ENCODE peak calls at places on chromosomes 16 and 17, in ten cellular contexts. One of them, this sample, is unnamed.

GRCh38 chr17:80472996-80473395 is 3.4 kb downstream of the NPTX1 start:
- DNase-seq in LHCN-M2: no peak
- DNase-seq in activated CD4-positive, alpha-beta T cell treated with anti-CD3 and anti-CD28 coated beads, Interleukin-2, amount 10 ng/mL, durations not matched to agents 7 days and 5 days: no peak
- DNase-seq in head of caudate nucleus: no peak
- DNase-seq in AG09319: no peak
- DNase-seq in GDM1: no peak
- DNase-seq in HS-27A: no peak
- DNase-seq in stimulated activated CD8-positive, alpha-beta memory T cell treated with anti-CD3 and anti-CD28 coated beads, Interleukin-15, amount 100 ng/mL, for 48 hours: no peak
- DNase-seq in substantia nigra: no peak
- DNase-seq in NCI-H774: no peak
- DNase-seq in this sample: no peak

GRCh38 chr16:48556913-48557351 is 53.0 kb downstream of the N4BP1 start:
- DNase-seq in NCI-H774: no peak
- DNase-seq in activated CD4-positive, alpha-beta T cell treated with anti-CD3 and anti-CD28 coated beads, Interleukin-2, amount 10 ng/mL, durations not matched to agents 7 days and 5 days: no peak
- DNase-seq in AG09319: no peak
- DNase-seq in head of caudate nucleus: no peak
- DNase-seq in stimulated activated CD8-positive, alpha-beta memory T cell treated with anti-CD3 and anti-CD28 coated beads, Interleukin-15, amount 100 ng/mL, for 48 hours: no peak
- DNase-seq in HS-27A: no peak
- DNase-seq in LHCN-M2: peak
- DNase-seq in substantia nigra: no peak
- DNase-seq in GDM1: no peak
- DNase-seq in this sample: no peak

GRCh38 chr16:81564368-81565060 is 119.9 kb downstream of the CMIP start:
- DNase-seq in activated CD4-positive, alpha-beta T cell treated with anti-CD3 and anti-CD28 coated beads, Interleukin-2, amount 10 ng/mL, durations not matched to agents 7 days and 5 days: no peak
- DNase-seq in stimulated activated CD8-positive, alpha-beta memory T cell treated with anti-CD3 and anti-CD28 coated beads, Interleukin-15, amount 100 ng/mL, for 48 hours: no peak
- DNase-seq in GDM1: no peak
- DNase-seq in head of caudate nucleus: no peak
- DNase-seq in AG09319: no peak
- DNase-seq in NCI-H774: no peak
- DNase-seq in HS-27A: no peak
- DNase-seq in substantia nigra: no peak
- DNase-seq in LHCN-M2: no peak
- DNase-seq in this sample: no peak

GRCh38 chr17:37476431-37477130 is 13.1 kb upstream of the DUSP14 start:
- DNase-seq in AG09319: no peak
- DNase-seq in NCI-H774: no peak
- DNase-seq in LHCN-M2: peak
- DNase-seq in substantia nigra: no peak
- DNase-seq in GDM1: no peak
- DNase-seq in stimulated activated CD8-positive, alpha-beta memory T cell treated with anti-CD3 and anti-CD28 coated beads, Interleukin-15, amount 100 ng/mL, for 48 hours: no peak
- DNase-seq in HS-27A: no peak
- DNase-seq in head of caudate nucleus: no peak
- DNase-seq in activated CD4-positive, alpha-beta T cell treated with anti-CD3 and anti-CD28 coated beads, Interleukin-2, amount 10 ng/mL, durations not matched to agents 7 days and 5 days: no peak
- DNase-seq in this sample: no peak

GRCh38 chr16:66030036-66030435 is 336.5 kb upstream of the CDH5 start:
- DNase-seq in activated CD4-positive, alpha-beta T cell treated with anti-CD3 and anti-CD28 coated beads, Interleukin-2, amount 10 ng/mL, durations not matched to agents 7 days and 5 days: no peak
- DNase-seq in GDM1: no peak
- DNase-seq in AG09319: no peak
- DNase-seq in substantia nigra: no peak
- DNase-seq in LHCN-M2: no peak
- DNase-seq in stimulated activated CD8-positive, alpha-beta memory T cell treated with anti-CD3 and anti-CD28 coated beads, Interleukin-15, amount 100 ng/mL, for 48 hours: no peak
- DNase-seq in HS-27A: no peak
- DNase-seq in NCI-H774: no peak
- DNase-seq in head of caudate nucleus: no peak
- DNase-seq in this sample: no peak

GRCh38 chr17:66444001-66444400 is 141.6 kb downstream of the PRKCA start:
- DNase-seq in substantia nigra: no peak
- DNase-seq in head of caudate nucleus: no peak
- DNase-seq in LHCN-M2: no peak
- DNase-seq in HS-27A: no peak
- DNase-seq in NCI-H774: no peak
- DNase-seq in GDM1: no peak
- DNase-seq in activated CD4-positive, alpha-beta T cell treated with anti-CD3 and anti-CD28 coated beads, Interleukin-2, amount 10 ng/mL, durations not matched to agents 7 days and 5 days: no peak
- DNase-seq in stimulated activated CD8-positive, alpha-beta memory T cell treated with anti-CD3 and anti-CD28 coated beads, Interleukin-15, amount 100 ng/mL, for 48 hours: no peak
- DNase-seq in AG09319: no peak
- DNase-seq in this sample: no peak

GRCh38 chr17:57781386-57782050 is 36.4 kb upstream of the CCDC182 start:
- DNase-seq in AG09319: no peak
- DNase-seq in stimulated activated CD8-positive, alpha-beta memory T cell treated with anti-CD3 and anti-CD28 coated beads, Interleukin-15, amount 100 ng/mL, for 48 hours: no peak
- DNase-seq in substantia nigra: no peak
- DNase-seq in HS-27A: no peak
- DNase-seq in head of caudate nucleus: no peak
- DNase-seq in NCI-H774: no peak
- DNase-seq in GDM1: no peak
- DNase-seq in activated CD4-positive, alpha-beta T cell treated with anti-CD3 and anti-CD28 coated beads, Interleukin-2, amount 10 ng/mL, durations not matched to agents 7 days and 5 days: no peak
- DNase-seq in LHCN-M2: no peak
- DNase-seq in this sample: no peak

GRCh38 chr17:30995347-30995746 is 24.5 kb downstream of the RNF135 start:
- DNase-seq in LHCN-M2: no peak
- DNase-seq in AG09319: no peak
- DNase-seq in HS-27A: no peak
- DNase-seq in NCI-H774: no peak
- DNase-seq in substantia nigra: no peak
- DNase-seq in head of caudate nucleus: no peak
- DNase-seq in activated CD4-positive, alpha-beta T cell treated with anti-CD3 and anti-CD28 coated beads, Interleukin-2, amount 10 ng/mL, durations not matched to agents 7 days and 5 days: no peak
- DNase-seq in stimulated activated CD8-positive, alpha-beta memory T cell treated with anti-CD3 and anti-CD28 coated beads, Interleukin-15, amount 100 ng/mL, for 48 hours: no peak
- DNase-seq in GDM1: no peak
- DNase-seq in this sample: no peak

GRCh38 chr17:33019161-33019560 is 27.5 kb downstream of the SPACA3 start:
- DNase-seq in LHCN-M2: no peak
- DNase-seq in activated CD4-positive, alpha-beta T cell treated with anti-CD3 and anti-CD28 coated beads, Interleukin-2, amount 10 ng/mL, durations not matched to agents 7 days and 5 days: no peak
- DNase-seq in AG09319: no peak
- DNase-seq in stimulated activated CD8-positive, alpha-beta memory T cell treated with anti-CD3 and anti-CD28 coated beads, Interleukin-15, amount 100 ng/mL, for 48 hours: no peak
- DNase-seq in NCI-H774: no peak
- DNase-seq in HS-27A: no peak
- DNase-seq in head of caudate nucleus: no peak
- DNase-seq in GDM1: no peak
- DNase-seq in substantia nigra: no peak
- DNase-seq in this sample: no peak

GRCh38 chr16:879461-879861 is 78.9 kb upstream of the GNG13 start:
- DNase-seq in activated CD4-positive, alpha-beta T cell treated with anti-CD3 and anti-CD28 coated beads, Interleukin-2, amount 10 ng/mL, durations not matched to agents 7 days and 5 days: no peak
- DNase-seq in substantia nigra: no peak
- DNase-seq in stimulated activated CD8-positive, alpha-beta memory T cell treated with anti-CD3 and anti-CD28 coated beads, Interleukin-15, amount 100 ng/mL, for 48 hours: no peak
- DNase-seq in NCI-H774: no peak
- DNase-seq in HS-27A: no peak
- DNase-seq in AG09319: no peak
- DNase-seq in head of caudate nucleus: no peak
- DNase-seq in LHCN-M2: no peak
- DNase-seq in GDM1: no peak
- DNase-seq in this sample: no peak

GRCh38 chr17:76599699-76600460 is 14.2 kb upstream of the ST6GALNAC2 start:
- DNase-seq in NCI-H774: no peak
- DNase-seq in AG09319: no peak
- DNase-seq in substantia nigra: no peak
- DNase-seq in GDM1: peak
- DNase-seq in stimulated activated CD8-positive, alpha-beta memory T cell treated with anti-CD3 and anti-CD28 coated beads, Interleukin-15, amount 100 ng/mL, for 48 hours: no peak
- DNase-seq in HS-27A: no peak
- DNase-seq in activated CD4-positive, alpha-beta T cell treated with anti-CD3 and anti-CD28 coated beads, Interleukin-2, amount 10 ng/mL, durations not matched to agents 7 days and 5 days: no peak
- DNase-seq in LHCN-M2: no peak
- DNase-seq in head of caudate nucleus: no peak
- DNase-seq in this sample: no peak

GRCh38 chr16:69494993-69495392 is 70.6 kb downstream of the CYB5B start:
- DNase-seq in head of caudate nucleus: no peak
- DNase-seq in substantia nigra: no peak
- DNase-seq in AG09319: no peak
- DNase-seq in stimulated activated CD8-positive, alpha-beta memory T cell treated with anti-CD3 and anti-CD28 coated beads, Interleukin-15, amount 100 ng/mL, for 48 hours: peak
- DNase-seq in HS-27A: no peak
- DNase-seq in GDM1: no peak
- DNase-seq in LHCN-M2: peak
- DNase-seq in NCI-H774: no peak
- DNase-seq in activated CD4-positive, alpha-beta T cell treated with anti-CD3 and anti-CD28 coated beads, Interleukin-2, amount 10 ng/mL, durations not matched to agents 7 days and 5 days: peak
- DNase-seq in this sample: no peak

GRCh38 chr17:57143919-57144318 is 58.9 kb downstream of the AKAP1 start:
- DNase-seq in activated CD4-positive, alpha-beta T cell treated with anti-CD3 and anti-CD28 coated beads, Interleukin-2, amount 10 ng/mL, durations not matched to agents 7 days and 5 days: no peak
- DNase-seq in GDM1: no peak
- DNase-seq in AG09319: no peak
- DNase-seq in stimulated activated CD8-positive, alpha-beta memory T cell treated with anti-CD3 and anti-CD28 coated beads, Interleukin-15, amount 100 ng/mL, for 48 hours: no peak
- DNase-seq in LHCN-M2: no peak
- DNase-seq in HS-27A: no peak
- DNase-seq in substantia nigra: no peak
- DNase-seq in head of caudate nucleus: no peak
- DNase-seq in NCI-H774: no peak
- DNase-seq in this sample: no peak

GRCh38 chr17:80097307-80097630 is 4.1 kb upstream of the GAA start:
- DNase-seq in substantia nigra: no peak
- DNase-seq in HS-27A: no peak
- DNase-seq in GDM1: no peak
- DNase-seq in head of caudate nucleus: no peak
- DNase-seq in NCI-H774: no peak
- DNase-seq in AG09319: no peak
- DNase-seq in LHCN-M2: peak
- DNase-seq in activated CD4-positive, alpha-beta T cell treated with anti-CD3 and anti-CD28 coated beads, Interleukin-2, amount 10 ng/mL, durations not matched to agents 7 days and 5 days: no peak
- DNase-seq in stimulated activated CD8-positive, alpha-beta memory T cell treated with anti-CD3 and anti-CD28 coated beads, Interleukin-15, amount 100 ng/mL, for 48 hours: no peak
- DNase-seq in this sample: no peak

GRCh38 chr16:16042076-16042475 is 92.7 kb downstream of the ABCC1 start:
- DNase-seq in activated CD4-positive, alpha-beta T cell treated with anti-CD3 and anti-CD28 coated beads, Interleukin-2, amount 10 ng/mL, durations not matched to agents 7 days and 5 days: no peak
- DNase-seq in GDM1: no peak
- DNase-seq in stimulated activated CD8-positive, alpha-beta memory T cell treated with anti-CD3 and anti-CD28 coated beads, Interleukin-15, amount 100 ng/mL, for 48 hours: no peak
- DNase-seq in LHCN-M2: peak
- DNase-seq in head of caudate nucleus: no peak
- DNase-seq in HS-27A: peak
- DNase-seq in AG09319: peak
- DNase-seq in substantia nigra: no peak
- DNase-seq in NCI-H774: no peak
- DNase-seq in this sample: no peak

GRCh38 chr17:60168654-60169053 is 18.9 kb downstream of the CA4 start:
- DNase-seq in head of caudate nucleus: no peak
- DNase-seq in stimulated activated CD8-positive, alpha-beta memory T cell treated with anti-CD3 and anti-CD28 coated beads, Interleukin-15, amount 100 ng/mL, for 48 hours: no peak
- DNase-seq in AG09319: no peak
- DNase-seq in LHCN-M2: no peak
- DNase-seq in HS-27A: no peak
- DNase-seq in activated CD4-positive, alpha-beta T cell treated with anti-CD3 and anti-CD28 coated beads, Interleukin-2, amount 10 ng/mL, durations not matched to agents 7 days and 5 days: no peak
- DNase-seq in substantia nigra: no peak
- DNase-seq in GDM1: no peak
- DNase-seq in NCI-H774: no peak
- DNase-seq in this sample: no peak

GRCh38 chr17:75252039-75252816 is 9.2 kb downstream of the GGA3 start:
- DNase-seq in activated CD4-positive, alpha-beta T cell treated with anti-CD3 and anti-CD28 coated beads, Interleukin-2, amount 10 ng/mL, durations not matched to agents 7 days and 5 days: no peak
- DNase-seq in HS-27A: no peak
- DNase-seq in stimulated activated CD8-positive, alpha-beta memory T cell treated with anti-CD3 and anti-CD28 coated beads, Interleukin-15, amount 100 ng/mL, for 48 hours: no peak
- DNase-seq in AG09319: no peak
- DNase-seq in NCI-H774: no peak
- DNase-seq in GDM1: no peak
- DNase-seq in head of caudate nucleus: no peak
- DNase-seq in LHCN-M2: no peak
- DNase-seq in substantia nigra: no peak
- DNase-seq in this sample: no peak

GRCh38 chr17:67132366-67132765 is 88.0 kb downstream of the CACNG1 start:
- DNase-seq in activated CD4-positive, alpha-beta T cell treated with anti-CD3 and anti-CD28 coated beads, Interleukin-2, amount 10 ng/mL, durations not matched to agents 7 days and 5 days: no peak
- DNase-seq in HS-27A: no peak
- DNase-seq in LHCN-M2: peak
- DNase-seq in head of caudate nucleus: no peak
- DNase-seq in AG09319: no peak
- DNase-seq in NCI-H774: peak
- DNase-seq in stimulated activated CD8-positive, alpha-beta memory T cell treated with anti-CD3 and anti-CD28 coated beads, Interleukin-15, amount 100 ng/mL, for 48 hours: no peak
- DNase-seq in GDM1: no peak
- DNase-seq in substantia nigra: no peak
- DNase-seq in this sample: no peak

GRCh38 chr17:78110363-78111011 is 18.1 kb downstream of the TMC6 start:
- DNase-seq in GDM1: no peak
- DNase-seq in HS-27A: no peak
- DNase-seq in stimulated activated CD8-positive, alpha-beta memory T cell treated with anti-CD3 and anti-CD28 coated beads, Interleukin-15, amount 100 ng/mL, for 48 hours: no peak
- DNase-seq in NCI-H774: no peak
- DNase-seq in substantia nigra: no peak
- DNase-seq in activated CD4-positive, alpha-beta T cell treated with anti-CD3 and anti-CD28 coated beads, Interleukin-2, amount 10 ng/mL, durations not matched to agents 7 days and 5 days: no peak
- DNase-seq in AG09319: no peak
- DNase-seq in LHCN-M2: no peak
- DNase-seq in head of caudate nucleus: no peak
- DNase-seq in this sample: no peak

GRCh38 chr17:63843387-63844292 is 1.2 kb upstream of the SMARCD2 start:
- DNase-seq in LHCN-M2: peak
- DNase-seq in head of caudate nucleus: peak
- DNase-seq in activated CD4-positive, alpha-beta T cell treated with anti-CD3 and anti-CD28 coated beads, Interleukin-2, amount 10 ng/mL, durations not matched to agents 7 days and 5 days: peak
- DNase-seq in HS-27A: no peak
- DNase-seq in substantia nigra: no peak
- DNase-seq in AG09319: no peak
- DNase-seq in NCI-H774: no peak
- DNase-seq in stimulated activated CD8-positive, alpha-beta memory T cell treated with anti-CD3 and anti-CD28 coated beads, Interleukin-15, amount 100 ng/mL, for 48 hours: no peak
- DNase-seq in GDM1: peak
- DNase-seq in this sample: no peak

GRCh38 chr17:74164446-74165045 is 38.9 kb upstream of the RPL38 start:
- DNase-seq in HS-27A: no peak
- DNase-seq in substantia nigra: no peak
- DNase-seq in stimulated activated CD8-positive, alpha-beta memory T cell treated with anti-CD3 and anti-CD28 coated beads, Interleukin-15, amount 100 ng/mL, for 48 hours: no peak
- DNase-seq in head of caudate nucleus: no peak
- DNase-seq in activated CD4-positive, alpha-beta T cell treated with anti-CD3 and anti-CD28 coated beads, Interleukin-2, amount 10 ng/mL, durations not matched to agents 7 days and 5 days: no peak
- DNase-seq in LHCN-M2: no peak
- DNase-seq in NCI-H774: no peak
- DNase-seq in AG09319: no peak
- DNase-seq in GDM1: no peak
- DNase-seq in this sample: no peak

GRCh38 chr16:17499223-17499902 is 28.6 kb upstream of the XYLT1 start:
- DNase-seq in NCI-H774: no peak
- DNase-seq in stimulated activated CD8-positive, alpha-beta memory T cell treated with anti-CD3 and anti-CD28 coated beads, Interleukin-15, amount 100 ng/mL, for 48 hours: no peak
- DNase-seq in head of caudate nucleus: no peak
- DNase-seq in HS-27A: no peak
- DNase-seq in substantia nigra: no peak
- DNase-seq in AG09319: no peak
- DNase-seq in GDM1: no peak
- DNase-seq in activated CD4-positive, alpha-beta T cell treated with anti-CD3 and anti-CD28 coated beads, Interleukin-2, amount 10 ng/mL, durations not matched to agents 7 days and 5 days: no peak
- DNase-seq in LHCN-M2: no peak
- DNase-seq in this sample: no peak

GRCh38 chr17:20280832-20281231 is 186.5 kb downstream of the LGALS9B start:
- DNase-seq in HS-27A: no peak
- DNase-seq in AG09319: no peak
- DNase-seq in head of caudate nucleus: no peak
- DNase-seq in activated CD4-positive, alpha-beta T cell treated with anti-CD3 and anti-CD28 coated beads, Interleukin-2, amount 10 ng/mL, durations not matched to agents 7 days and 5 days: no peak
- DNase-seq in GDM1: no peak
- DNase-seq in NCI-H774: no peak
- DNase-seq in stimulated activated CD8-positive, alpha-beta memory T cell treated with anti-CD3 and anti-CD28 coated beads, Interleukin-15, amount 100 ng/mL, for 48 hours: peak
- DNase-seq in LHCN-M2: no peak
- DNase-seq in substantia nigra: no peak
- DNase-seq in this sample: no peak

GRCh38 chr16:28843766-28844165 is 2.4 kb downstream of the TUFM start:
- DNase-seq in stimulated activated CD8-positive, alpha-beta memory T cell treated with anti-CD3 and anti-CD28 coated beads, Interleukin-15, amount 100 ng/mL, for 48 hours: no peak
- DNase-seq in GDM1: no peak
- DNase-seq in substantia nigra: no peak
- DNase-seq in NCI-H774: no peak
- DNase-seq in HS-27A: no peak
- DNase-seq in AG09319: no peak
- DNase-seq in LHCN-M2: no peak
- DNase-seq in head of caudate nucleus: no peak
- DNase-seq in activated CD4-positive, alpha-beta T cell treated with anti-CD3 and anti-CD28 coated beads, Interleukin-2, amount 10 ng/mL, durations not matched to agents 7 days and 5 days: no peak
- DNase-seq in this sample: no peak

GRCh38 chr17:78797213-78797612 is 15.1 kb upstream of the CYTH1 start:
- DNase-seq in head of caudate nucleus: no peak
- DNase-seq in stimulated activated CD8-positive, alpha-beta memory T cell treated with anti-CD3 and anti-CD28 coated beads, Interleukin-15, amount 100 ng/mL, for 48 hours: no peak
- DNase-seq in NCI-H774: no peak
- DNase-seq in substantia nigra: no peak
- DNase-seq in activated CD4-positive, alpha-beta T cell treated with anti-CD3 and anti-CD28 coated beads, Interleukin-2, amount 10 ng/mL, durations not matched to agents 7 days and 5 days: no peak
- DNase-seq in GDM1: no peak
- DNase-seq in LHCN-M2: no peak
- DNase-seq in HS-27A: no peak
- DNase-seq in AG09319: no peak
- DNase-seq in this sample: no peak

GRCh38 chr17:15233971-15234370 is 31.2 kb downstream of the PMP22 start:
- DNase-seq in stimulated activated CD8-positive, alpha-beta memory T cell treated with anti-CD3 and anti-CD28 coated beads, Interleukin-15, amount 100 ng/mL, for 48 hours: no peak
- DNase-seq in LHCN-M2: no peak
- DNase-seq in GDM1: no peak
- DNase-seq in NCI-H774: no peak
- DNase-seq in substantia nigra: no peak
- DNase-seq in head of caudate nucleus: no peak
- DNase-seq in HS-27A: no peak
- DNase-seq in activated CD4-positive, alpha-beta T cell treated with anti-CD3 and anti-CD28 coated beads, Interleukin-2, amount 10 ng/mL, durations not matched to agents 7 days and 5 days: no peak
- DNase-seq in AG09319: no peak
- DNase-seq in this sample: no peak

GRCh38 chr17:63434951-63435571 is 11.0 kb downstream of the CYB561 start:
- DNase-seq in GDM1: no peak
- DNase-seq in NCI-H774: no peak
- DNase-seq in stimulated activated CD8-positive, alpha-beta memory T cell treated with anti-CD3 and anti-CD28 coated beads, Interleukin-15, amount 100 ng/mL, for 48 hours: peak
- DNase-seq in activated CD4-positive, alpha-beta T cell treated with anti-CD3 and anti-CD28 coated beads, Interleukin-2, amount 10 ng/mL, durations not matched to agents 7 days and 5 days: peak
- DNase-seq in substantia nigra: peak
- DNase-seq in HS-27A: no peak
- DNase-seq in LHCN-M2: peak
- DNase-seq in head of caudate nucleus: peak
- DNase-seq in AG09319: no peak
- DNase-seq in this sample: no peak

GRCh38 chr17:75707096-75707720 is 14.1 kb upstream of the ITGB4 start:
- DNase-seq in activated CD4-positive, alpha-beta T cell treated with anti-CD3 and anti-CD28 coated beads, Interleukin-2, amount 10 ng/mL, durations not matched to agents 7 days and 5 days: no peak
- DNase-seq in HS-27A: no peak
- DNase-seq in stimulated activated CD8-positive, alpha-beta memory T cell treated with anti-CD3 and anti-CD28 coated beads, Interleukin-15, amount 100 ng/mL, for 48 hours: no peak
- DNase-seq in head of caudate nucleus: no peak
- DNase-seq in AG09319: no peak
- DNase-seq in GDM1: no peak
- DNase-seq in substantia nigra: no peak
- DNase-seq in NCI-H774: no peak
- DNase-seq in LHCN-M2: no peak
- DNase-seq in this sample: no peak

This sample was measured in cerebellar nuclear complex.